ENCODE peak calls at places on chromosomes 12 and 14, in nine cellular contexts. J is body of pancreas, I is MM.1S, K is ovary, P is left ventricle myocardium inferior, R is neuronal stem cell, D is Karpas-422, H is GM23338, Q is lung. U is an unnamed sample.

GRCh38 chr14:20515846-20516245 is 10.5 kb downstream of the RNASE10 start:
- DNase-seq in R (no peak), J (no peak), I (no peak), Q (no peak), P (no peak), H (no peak), K (no peak), D (no peak), U (no peak)

GRCh38 chr12:51371295-51371953 is 19.8 kb downstream of the GALNT6 start:
- DNase-seq in H (peak; percentile 46), I (no peak), Q (peak; percentile 72), K (peak; percentile 55), J (peak; percentile 54), P (peak; percentile 26), D (no peak), R (peak; percentile 86), U (no peak)

GRCh38 chr14:22657861-22658260 is 13.7 kb upstream of the OR6J1 start:
- DNase-seq in D (peak; percentile 66), I (peak; percentile 8), R (no peak), K (no peak), J (no peak), H (peak; percentile 17), P (no peak), Q (no peak), U (no peak)

GRCh38 chr12:120363274-120363855 is 5.6 kb downstream of the MSI1 start:
- DNase-seq in H (peak; percentile 29), I (no peak), J (no peak), K (no peak), R (no peak), Q (no peak), P (no peak), D (no peak), U (no peak)

GRCh38 chr14:56487090-56487667 is 92.4 kb upstream of the TMEM260 start:
- DNase-seq in Q (no peak), J (no peak), K (no peak), I (no peak), R (no peak), H (peak; percentile 57), P (no peak), D (no peak), U (no peak)

GRCh38 chr14:33996450-33996849 is 45.6 kb upstream of the EGLN3 start:
- DNase-seq in P (no peak), J (no peak), I (no peak), Q (no peak), D (no peak), R (no peak), H (no peak), K (no peak), U (no peak)

GRCh38 chr14:36066636-36067035 is 109.9 kb downstream of the PTCSC3 start:
- DNase-seq in P (no peak), H (no peak), D (peak; percentile 78), K (no peak), Q (no peak), R (no peak), J (no peak), I (no peak), U (no peak)

GRCh38 chr12:52356762-52357580 is 10.3 kb downstream of the KRT85 start:
- DNase-seq in K (no peak), Q (no peak), R (no peak), P (no peak), J (no peak), H (no peak), D (no peak), I (no peak), U (no peak)

GRCh38 chr12:101772019-101772774 is 32.9 kb upstream of the SYCP3 start:
- DNase-seq in J (no peak), D (no peak), K (no peak), I (peak; percentile 96), R (no peak), P (no peak), Q (no peak), H (no peak), U (no peak)

GRCh38 chr14:32513571-32514009 is 184.5 kb downstream of the AKAP6 start:
- DNase-seq in J (no peak), K (no peak), P (no peak), D (no peak), I (peak; percentile 7), H (no peak), R (no peak), Q (no peak), U (no peak)

GRCh38 chr12:46998811-46999368 is 80.5 kb upstream of the PCED1B start:
- DNase-seq in H (no peak), I (no peak), R (no peak), D (no peak), Q (no peak), J (no peak), P (no peak), K (no peak), U (no peak)

GRCh38 chr12:29455087-29455486 is 42.4 kb downstream of the OVCH1 start:
- DNase-seq in P (no peak), R (no peak), J (no peak), K (no peak), H (no peak), D (no peak), I (no peak), Q (no peak), U (no peak)

GRCh38 chr12:1531654-1532366 is 62.6 kb downstream of the FBXL14 start:
- DNase-seq in I (peak; percentile 83), D (no peak), K (no peak), J (no peak), H (no peak), Q (no peak), P (no peak), R (no peak), U (no peak)

GRCh38 chr14:56300495-56300894 is 182.3 kb downstream of the PELI2 start:
- DNase-seq in P (no peak), R (no peak), I (no peak), Q (no peak), D (no peak), H (no peak), J (no peak), K (no peak), U (no peak)

GRCh38 chr12:65014504-65015271 is 106.4 kb downstream of the WIF1 start:
- DNase-seq in Q (no peak), D (no peak), H (no peak), K (no peak), I (no peak), J (no peak), P (no peak), R (no peak), U (no peak)

GRCh38 chr12:57522019-57522886 is at the start of gene MBD6:
- DNase-seq in H (peak; percentile 87), Q (peak; percentile 95), K (peak; percentile 97), D (peak; percentile 95), P (peak; percentile 94), J (peak; percentile 94), I (peak; percentile 93), R (peak; percentile 90), U (peak; percentile 84)

GRCh38 chr14:75147423-75148071 is 20.7 kb upstream of the NEK9 start:
- DNase-seq in R (peak; percentile 55), P (peak; percentile 54), D (peak; percentile 58), I (no peak), Q (peak; percentile 68), K (peak; percentile 62), H (peak; percentile 81), J (peak; percentile 67), U (peak; percentile 78)

GRCh38 chr14:60204104-60204842 is 39.1 kb upstream of the DHRS7 start:
- DNase-seq in D (peak; percentile 92), I (no peak), K (no peak), P (no peak), Q (no peak), J (no peak), H (peak; percentile 21), R (no peak), U (no peak)

GRCh38 chr14:89965839-89966238 is 10.1 kb downstream of the TDP1 start:
- DNase-seq in H (no peak), J (no peak), D (no peak), I (no peak), K (no peak), P (no peak), Q (no peak), R (no peak), U (no peak)

GRCh38 chr14:66003082-66003740 is 483.0 kb upstream of the CCDC196 start:
- DNase-seq in Q (no peak), P (no peak), I (no peak), K (no peak), J (no peak), R (no peak), D (no peak), H (peak; percentile 1), U (no peak)

GRCh38 chr12:108633081-108633533 is 587 bp downstream of the SELPLG start:
- DNase-seq in D (no peak), P (no peak), Q (no peak), R (no peak), H (no peak), J (no peak), K (no peak), I (no peak), U (no peak)
- H3K4me1 ChIP-seq in D (peaks cover 77% of the 10 kb centered on the region), P (peaks cover 36% of the 10 kb centered on the region), Q (no peaks in the 10 kb centered on the region), R (peaks cover 59% of the 10 kb centered on the region), H (peaks cover 36% of the 10 kb centered on the region), J (no peaks in the 10 kb centered on the region), K (peaks cover 4% of the 10 kb centered on the region), I (peaks cover 57% of the 10 kb centered on the region), U (peaks cover 56% of the 10 kb centered on the region)

DNA sequence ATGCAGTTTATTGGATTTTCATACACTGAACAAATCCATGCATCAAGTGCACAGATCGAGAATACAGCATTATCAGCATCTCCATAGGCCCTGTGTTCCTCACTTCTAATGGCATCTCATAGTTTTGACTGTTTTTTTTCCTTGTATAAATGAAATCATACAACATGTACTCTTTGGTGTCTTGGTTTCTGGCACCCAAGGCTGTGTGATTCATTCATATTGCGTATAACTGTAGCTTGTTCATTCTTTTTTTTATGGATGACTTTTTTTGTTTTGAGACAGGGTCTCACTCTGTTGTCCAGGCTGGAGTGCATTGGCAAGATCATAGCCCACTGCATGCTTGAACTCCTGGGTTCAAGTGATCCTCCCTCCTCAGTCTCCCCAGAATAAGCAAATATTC is 14.3 kb downstream of the RASSF8 start:
- DNase-seq in D (no peak), J (no peak), H (no peak), K (no peak), P (no peak), I (no peak), Q (no peak), R (no peak), U (no peak)
- H3K4me1 ChIP-seq in D (no peaks in the 10 kb centered on the region), J (peaks cover 4% of the 10 kb centered on the region), H (peaks cover 13% of the 10 kb centered on the region), K (peaks cover 24% of the 10 kb centered on the region), P (peaks cover 65% of the 10 kb centered on the region), I (no peaks in the 10 kb centered on the region), Q (peaks cover 26% of the 10 kb centered on the region), R (peaks cover 2% of the 10 kb centered on the region), U (peaks cover 9% of the 10 kb centered on the region)

DNA sequence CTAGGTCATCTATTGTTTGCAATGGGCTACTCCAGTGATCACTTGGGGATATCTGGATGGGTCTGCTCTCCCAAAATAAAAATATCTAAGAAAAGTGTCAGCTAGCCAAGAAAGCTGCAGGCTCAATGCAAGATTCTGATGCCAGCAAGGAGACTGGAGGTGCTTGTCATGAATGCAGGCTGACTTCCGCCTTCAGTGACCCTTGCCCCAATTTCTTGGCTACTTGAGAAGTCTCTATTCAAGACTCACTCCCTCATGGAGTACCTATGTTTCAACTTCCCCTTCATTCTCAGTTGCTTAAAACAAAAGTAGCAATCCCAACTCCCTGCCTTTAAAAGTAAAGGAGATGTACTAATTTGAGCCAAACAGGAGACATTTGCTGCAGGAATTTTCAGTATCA is 123.9 kb downstream of the GPR65 start:
- DNase-seq in R (no peak), Q (no peak), D (no peak), P (no peak), K (no peak), J (no peak), H (no peak), I (no peak), U (no peak)
- H3K4me1 ChIP-seq in R (no peaks in the 10 kb centered on the region), Q (no peaks in the 10 kb centered on the region), D (no peaks in the 10 kb centered on the region), P (peaks cover 14% of the 10 kb centered on the region), K (no peaks in the 10 kb centered on the region), J (no peaks in the 10 kb centered on the region), H (no peaks in the 10 kb centered on the region), I (no peaks in the 10 kb centered on the region), U (no peaks in the 10 kb centered on the region)

GRCh38 chr12:6334359-6334758 is 7.5 kb downstream of the TNFRSF1A start:
- DNase-seq in J (no peak), I (no peak), K (no peak), D (no peak), H (no peak), R (no peak), Q (no peak), P (no peak), U (no peak)
- H3K4me1 ChIP-seq in J (peaks cover 62% of the 10 kb centered on the region), I (peaks cover 37% of the 10 kb centered on the region), K (peaks cover 26% of the 10 kb centered on the region), D (peaks cover 38% of the 10 kb centered on the region), H (peaks cover 52% of the 10 kb centered on the region), R (peaks cover 45% of the 10 kb centered on the region), Q (peaks cover 22% of the 10 kb centered on the region), P (peaks cover 81% of the 10 kb centered on the region), U (peaks cover 85% of the 10 kb centered on the region)

U was measured in tibial nerve.